ENCODE peak calls at places on chromosomes 13 and 19, in four cellular contexts. One of them, this sample, is unnamed.

GRCh38 chr13:40031031-40031430 is 375.6 kb downstream of the COG6 start:
- DNase-seq in HepG2: no peak
- DNase-seq in K562: no peak
- DNase-seq in GM12878: no peak
- DNase-seq in this sample: peak

GRCh38 chr13:77507931-77508776 is 27.4 kb upstream of the SCEL start:
- DNase-seq in GM12878: no peak
- DNase-seq in HepG2: no peak
- DNase-seq in K562: no peak
- DNase-seq in this sample: peak

GRCh38 chr13:67493835-67494234 is 263.7 kb upstream of the PCDH9 start:
- DNase-seq in K562: no peak
- DNase-seq in HepG2: no peak
- DNase-seq in GM12878: no peak
- DNase-seq in this sample: peak

GRCh38 chr13:41456768-41457588 is at the start of gene RGCC:
- DNase-seq in HepG2: peak
- DNase-seq in K562: peak
- DNase-seq in GM12878: no peak
- DNase-seq in this sample: peak

GRCh38 chr19:38263696-38264485 is 482 bp upstream of the SPINT2 start:
- DNase-seq in GM12878: no peak
- DNase-seq in K562: peak
- DNase-seq in HepG2: peak
- DNase-seq in this sample: no peak

GRCh38 chr19:41265376-41266153 is 1.4 kb downstream of the HNRNPUL1 start:
- DNase-seq in HepG2: peak
- DNase-seq in GM12878: no peak
- DNase-seq in K562: peak
- DNase-seq in this sample: peak

GRCh38 chr13:54637377-54637776 is 1608.8 kb downstream of the OLFM4 start:
- DNase-seq in GM12878: no peak
- DNase-seq in K562: no peak
- DNase-seq in HepG2: peak
- DNase-seq in this sample: no peak

GRCh38 chr19:55435020-55435419 is 8.1 kb downstream of the SHISA7 start:
- DNase-seq in GM12878: no peak
- DNase-seq in HepG2: no peak
- DNase-seq in K562: no peak
- DNase-seq in this sample: no peak

GRCh38 chr19:39449116-39449797 is 3.9 kb downstream of the SUPT5H start:
- DNase-seq in HepG2: no peak
- DNase-seq in GM12878: no peak
- DNase-seq in K562: no peak
- DNase-seq in this sample: no peak

GRCh38 chr19:49338691-49339363 is 3.6 kb downstream of the CD37 start:
- DNase-seq in HepG2: no peak
- DNase-seq in K562: peak
- DNase-seq in GM12878: no peak
- DNase-seq in this sample: peak

GRCh38 chr13:27613623-27614022 is 6.7 kb downstream of the LNX2 start:
- DNase-seq in K562: no peak
- DNase-seq in GM12878: no peak
- DNase-seq in HepG2: no peak
- DNase-seq in this sample: no peak

GRCh38 chr13:110298221-110298565 is 8.8 kb downstream of the COL4A1 start:
- DNase-seq in HepG2: no peak
- DNase-seq in K562: no peak
- DNase-seq in GM12878: no peak
- DNase-seq in this sample: no peak

GRCh38 chr13:76229281-76229680 is 593.2 kb downstream of the LMO7 start:
- DNase-seq in GM12878: no peak
- DNase-seq in K562: no peak
- DNase-seq in HepG2: no peak
- DNase-seq in this sample: no peak

GRCh38 chr19:23974941-23975340 is 60.3 kb downstream of the ZNF726 start:
- DNase-seq in K562: no peak
- DNase-seq in GM12878: no peak
- DNase-seq in HepG2: no peak
- DNase-seq in this sample: no peak

GRCh38 chr19:38639679-38640078 is 7.8 kb upstream of the ACTN4 start:
- DNase-seq in GM12878: no peak
- DNase-seq in K562: no peak
- DNase-seq in HepG2: no peak
- DNase-seq in this sample: no peak

GRCh38 chr13:43305416-43305815 is 282.0 kb downstream of the DNAJC15 start:
- DNase-seq in K562: no peak
- DNase-seq in HepG2: no peak
- DNase-seq in GM12878: no peak
- DNase-seq in this sample: peak

GRCh38 chr13:112712451-112712881 is 22.6 kb downstream of the ATP11A start:
- DNase-seq in K562: no peak
- DNase-seq in HepG2: no peak
- DNase-seq in GM12878: no peak
- DNase-seq in this sample: no peak

GRCh38 chr13:79990048-79990447 is 350.9 kb downstream of the SPRY2 start:
- DNase-seq in HepG2: no peak
- DNase-seq in K562: no peak
- DNase-seq in GM12878: no peak
- DNase-seq in this sample: no peak

GRCh38 chr13:24038846-24039330 is 121.6 kb upstream of the SPATA13 start:
- DNase-seq in HepG2: peak
- DNase-seq in K562: no peak
- DNase-seq in GM12878: no peak
- DNase-seq in this sample: no peak
- TF ChIP-seq MYC in HepG2: no peak
- TF ChIP-seq MYC in K562: no peak
- TF ChIP-seq MYC in GM12878: no peak
- TF ChIP-seq MYC in this sample: no peak

GRCh38 chr19:10870955-10871603 is at the start of gene CARM1:
- DNase-seq in HepG2: peak
- DNase-seq in K562: peak
- DNase-seq in GM12878: peak
- DNase-seq in this sample: peak
- TF ChIP-seq POLR2AphosphoS5 in HepG2: no peak
- TF ChIP-seq POLR2AphosphoS5 in K562: no peak
- TF ChIP-seq POLR2AphosphoS5 in GM12878: no peak
- TF ChIP-seq POLR2AphosphoS5 in this sample: peak

DNA sequence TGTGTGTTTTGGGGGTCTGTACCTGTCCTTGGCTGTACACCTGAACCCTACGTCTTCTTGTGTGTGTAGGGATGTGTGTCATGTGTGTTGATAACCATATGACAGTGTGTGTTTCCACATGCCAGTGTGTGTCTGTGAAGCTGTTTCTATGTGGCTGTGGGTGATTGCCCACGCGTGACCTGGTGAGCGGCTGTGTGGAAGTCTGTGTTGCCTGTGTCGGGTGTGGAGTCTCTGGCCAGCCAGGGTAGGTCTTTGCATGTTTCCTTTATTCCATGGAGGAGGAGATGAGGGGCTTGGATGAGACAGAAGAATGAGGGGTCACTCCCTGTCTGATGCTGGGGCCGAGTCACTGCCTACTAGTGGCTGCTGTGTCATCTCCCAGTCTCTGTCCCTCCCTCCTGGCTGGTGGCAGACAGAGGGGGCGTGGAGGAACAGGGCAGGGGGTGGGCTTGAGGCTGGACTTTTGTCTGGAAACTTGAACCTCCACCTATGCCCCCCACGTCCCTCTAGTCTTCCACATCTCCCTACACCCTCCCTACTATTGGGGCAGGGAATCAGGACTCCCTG is 2.9 kb upstream of the FOSB start:
- DNase-seq in K562: no peak
- DNase-seq in GM12878: no peak
- DNase-seq in HepG2: no peak
- DNase-seq in this sample: no peak
- H3K4me2 ChIP-seq in K562: no peak
- H3K4me2 ChIP-seq in GM12878: no peak
- H3K4me2 ChIP-seq in HepG2: peak
- H3K4me2 ChIP-seq in this sample: no peak

GRCh38 chr13:21242236-21242635 is 65.8 kb downstream of the MRPL57 start:
- DNase-seq in GM12878: no peak
- DNase-seq in K562: no peak
- DNase-seq in HepG2: peak
- DNase-seq in this sample: no peak
- TF ChIP-seq MYC in GM12878: no peak
- TF ChIP-seq MYC in K562: no peak
- TF ChIP-seq MYC in HepG2: no peak
- TF ChIP-seq MYC in this sample: no peak